ENCODE peak calls at places on chromosomes 5 and 9, in six cellular contexts. L is kidney, Z is BE2C, I is neural progenitor cell, A is H1, W is uterus. E is an unnamed sample.

GRCh38 chr5:139689631-139690384 is 41.7 kb downstream of the CXXC5 start:
- DNase-seq in L (peak; percentile 86), Z (peak; percentile 50), A (no peak), W (no peak), I (no peak), E (peak; percentile 86)

GRCh38 chr5:66436721-66437120 is 159.5 kb upstream of the MAST4 start:
- DNase-seq in L (no peak), W (no peak), Z (peak; percentile 16), I (no peak), A (peak; percentile 2), E (no peak)

GRCh38 chr9:19641046-19641445 is 147.8 kb downstream of the SLC24A2 start:
- DNase-seq in W (no peak), Z (no peak), A (no peak), I (peak; percentile 36), L (no peak), E (no peak)

GRCh38 chr5:79771387-79771786 is 81.8 kb downstream of the CMYA5 start:
- DNase-seq in L (peak; percentile 11), Z (no peak), W (no peak), I (no peak), A (no peak), E (no peak)

GRCh38 chr5:179796877-179797608 is 3.3 kb downstream of the LTC4S start:
- DNase-seq in W (no peak), Z (no peak), A (no peak), I (no peak), L (no peak), E (no peak)

GRCh38 chr5:88063813-88064212 is 204.8 kb downstream of the TMEM161B start:
- DNase-seq in Z (no peak), W (no peak), A (no peak), L (no peak), I (no peak), E (no peak)

GRCh38 chr5:14574124-14574523 is 7.5 kb upstream of the OTULINL start:
- DNase-seq in A (no peak), I (no peak), W (no peak), L (no peak), Z (no peak), E (no peak)

GRCh38 chr5:3335301-3335700 is 260.3 kb upstream of the IRX1 start:
- DNase-seq in W (no peak), L (no peak), Z (no peak), A (no peak), I (no peak), E (no peak)

GRCh38 chr9:124389146-124389939 is 25.9 kb downstream of the PSMB7 start:
- DNase-seq in L (no peak), Z (no peak), W (no peak), I (no peak), A (no peak), E (no peak)

GRCh38 chr5:171660438-171660837 is 125.2 kb upstream of the SMIM23 start:
- DNase-seq in W (no peak), I (no peak), A (no peak), Z (no peak), L (no peak), E (no peak)

GRCh38 chr9:109241931-109242330 is 74.9 kb upstream of the FRRS1L start:
- DNase-seq in Z (no peak), I (no peak), A (no peak), L (no peak), W (no peak), E (no peak)

GRCh38 chr5:133750356-133750755 is 138.0 kb upstream of the FSTL4 start:
- DNase-seq in A (no peak), W (no peak), L (no peak), Z (no peak), I (no peak), E (no peak)

GRCh38 chr5:133995903-133996563 is 8.7 kb downstream of the VDAC1 start:
- DNase-seq in Z (peak; percentile 29), A (no peak), I (no peak), W (no peak), L (no peak), E (no peak)

GRCh38 chr5:34817558-34818351 is 21.2 kb upstream of the TTC23L start:
- DNase-seq in I (no peak), Z (no peak), A (no peak), L (no peak), W (no peak), E (no peak)

GRCh38 chr5:93899026-93899600 is 157.7 kb upstream of the POU5F2 start:
- DNase-seq in W (no peak), L (no peak), A (no peak), I (peak; percentile 12), Z (no peak), E (no peak)

GRCh38 chr5:43193952-43194321 is 1.9 kb downstream of the NIM1K start:
- DNase-seq in Z (no peak), L (no peak), W (no peak), A (no peak), I (peak; percentile 30), E (no peak)

GRCh38 chr5:149452007-149452664 is 73.0 kb upstream of the IL17B start:
- DNase-seq in Z (no peak), L (no peak), W (no peak), I (peak; percentile 57), A (no peak), E (no peak)

GRCh38 chr9:135339378-135339973 is 140.1 kb upstream of the PPP1R26 start:
- DNase-seq in L (peak; percentile 52), I (no peak), A (no peak), Z (peak; percentile 5), W (no peak), E (no peak)

GRCh38 chr5:112143684-112144083 is 275.4 kb downstream of the EPB41L4A start:
- DNase-seq in W (no peak), A (no peak), L (no peak), Z (no peak), I (no peak), E (no peak)

GRCh38 chr5:104385901-104386300 is 823.3 kb upstream of the NUDT12 start:
- DNase-seq in I (no peak), Z (no peak), A (no peak), L (no peak), W (no peak), E (no peak)

GRCh38 chr9:117091529-117091928 is 323.3 kb downstream of the ASTN2 start:
- DNase-seq in W (no peak), L (no peak), Z (no peak), I (no peak), A (peak; percentile 13), E (no peak)

GRCh38 chr5:172282277-172283019 is 1.1 kb downstream of the UBTD2 start:
- DNase-seq in L (no peak), W (no peak), Z (no peak), A (no peak), I (no peak), E (no peak)

GRCh38 chr5:107806705-107807104 is 136.0 kb upstream of the EFNA5 start:
- DNase-seq in I (no peak), W (no peak), L (no peak), Z (no peak), A (no peak), E (no peak)

GRCh38 chr9:126615791-126616447 is 2.2 kb downstream of the LMX1B start:
- DNase-seq in W (no peak), A (no peak), Z (no peak), L (no peak), I (peak; percentile 79), E (no peak)

GRCh38 chr5:85266692-85267091 is 882.0 kb upstream of the EDIL3 start:
- DNase-seq in Z (no peak), W (no peak), L (no peak), A (no peak), I (no peak), E (no peak)

GRCh38 chr5:177353093-177353492 is 1.6 kb upstream of the LMAN2 start:
- DNase-seq in I (no peak), Z (no peak), A (no peak), L (no peak), W (no peak), E (no peak)

GRCh38 chr9:12640866-12641636 is 52.1 kb upstream of the TYRP1 start:
- DNase-seq in L (no peak), I (no peak), W (no peak), Z (no peak), A (no peak), E (no peak)

DNA sequence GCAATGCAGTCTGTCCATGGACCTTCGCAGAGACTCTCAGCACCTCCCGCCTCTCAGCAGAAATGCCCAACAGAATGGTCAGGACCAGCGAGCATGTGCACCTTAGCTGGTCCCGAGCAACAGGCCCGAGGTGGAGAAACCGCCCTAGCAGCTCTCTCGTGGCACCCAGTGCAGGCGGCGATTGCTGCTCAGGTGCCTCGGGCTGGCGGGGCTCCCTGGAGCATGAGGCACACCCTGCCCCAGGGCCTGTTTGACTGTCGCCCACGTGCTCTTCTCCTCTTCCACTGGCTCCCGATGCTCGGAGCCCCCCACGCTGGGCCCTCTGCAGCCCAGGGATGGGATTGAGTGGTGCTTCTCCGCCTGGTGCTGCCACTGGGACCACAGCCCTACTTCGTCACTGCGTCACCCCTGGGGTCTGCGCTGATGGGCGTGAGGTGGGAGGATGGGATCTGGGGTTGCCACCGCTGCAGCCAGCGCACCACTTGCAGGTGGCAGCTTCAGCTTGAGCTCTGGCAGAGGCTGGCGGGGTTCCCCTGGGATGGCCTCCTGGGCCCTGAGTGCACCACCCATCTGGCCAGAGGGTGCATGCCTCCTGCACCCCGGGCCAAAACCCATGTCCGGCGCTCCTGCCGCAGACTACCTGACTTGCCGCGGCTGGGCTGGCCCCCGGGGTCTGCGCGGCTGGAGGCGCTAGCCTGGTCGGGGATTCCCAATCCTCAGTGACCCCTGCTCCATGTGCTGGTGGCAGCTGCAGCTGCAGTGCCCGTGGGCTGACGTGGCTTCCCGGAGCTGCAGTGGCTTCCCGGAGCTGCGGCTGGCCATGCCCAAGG is 244.2 kb downstream of the FOXD4L6 start:
- DNase-seq in W (no peak), L (peak; percentile 76), Z (no peak), A (no peak), I (no peak), E (no peak)
- H3K36me3 ChIP-seq in W (peaks cover 2% of the 10 kb centered on the region), L (no peaks in the 10 kb centered on the region), Z (no peaks in the 10 kb centered on the region), A (no peaks in the 10 kb centered on the region), I (no peaks in the 10 kb centered on the region), E (no peaks in the 10 kb centered on the region)

GRCh38 chr9:114172981-114173833 is 17.9 kb downstream of the COL27A1 start:
- DNase-seq in L (peak; percentile 94), A (no peak), Z (no peak), W (peak; percentile 79), I (no peak), E (no peak)
- H3K4me1 ChIP-seq in L (peaks cover 43% of the 10 kb centered on the region), A (no peaks in the 10 kb centered on the region), Z (peaks cover 11% of the 10 kb centered on the region), W (no peaks in the 10 kb centered on the region), I (peaks cover 21% of the 10 kb centered on the region), E (peaks cover 24% of the 10 kb centered on the region)

GRCh38 chr5:147751-148150 is 43.5 kb upstream of the LRRC14B start:
- DNase-seq in I (no peak), L (no peak), W (no peak), A (no peak), Z (no peak), E (no peak)

GRCh38 chr5:152077-152476 is 39.2 kb upstream of the LRRC14B start:
- DNase-seq in A (no peak), Z (no peak), I (no peak), L (no peak), W (no peak), E (no peak)

GRCh38 chr5:153256-153655 is 38.0 kb upstream of the LRRC14B start:
- DNase-seq in W (no peak), A (no peak), I (no peak), L (peak; percentile 30), Z (no peak), E (no peak)

GRCh38 chr5:145585-146323 is 45.5 kb upstream of the LRRC14B start:
- DNase-seq in W (no peak), I (no peak), Z (no peak), A (no peak), L (no peak), E (no peak)

GRCh38 chr5:149745-150450 is 41.4 kb upstream of the LRRC14B start:
- DNase-seq in I (no peak), Z (no peak), A (no peak), L (no peak), W (no peak), E (no peak)
- H3K36me3 ChIP-seq in I (peaks cover 31% of the 10 kb centered on the region), Z (no peaks in the 10 kb centered on the region), A (peaks cover 65% of the 10 kb centered on the region), L (no peaks in the 10 kb centered on the region), W (no peaks in the 10 kb centered on the region), E (no peaks in the 10 kb centered on the region)

GRCh38 chr9:129080312-129080607 is 651 bp upstream of the DOLPP1 start:
- DNase-seq in W (no peak), A (no peak), Z (no peak), L (no peak), I (no peak), E (no peak)
- H3K4me1 ChIP-seq in W (no peaks in the 10 kb centered on the region), A (peaks cover 8% of the 10 kb centered on the region), Z (no peaks in the 10 kb centered on the region), L (peaks cover 18% of the 10 kb centered on the region), I (peaks cover 8% of the 10 kb centered on the region), E (peaks cover 18% of the 10 kb centered on the region)

E was measured in pancreas.